ENCODE peak calls at places on chromosomes 1 and 21, in eight cellular contexts. N is RWPE1, Q is fibroblast of pulmonary artery, U is fibroblast of mammary gland, J is nephron progenitor cell, R is HCT116, Z is breast epithelium, P is thyroid gland. F is an unnamed sample.

GRCh38 chr1:19009882-19010321 is 53.4 kb upstream of the IFFO2 start:
- DNase-seq in N (peak), Q (peak), U (peak), J (peak), R (peak), Z (no peak), P (no peak), F (no peak)

GRCh38 chr1:41387667-41388091 is 26.4 kb downstream of the FOXO6 start:
- DNase-seq in N (peak), Q (peak), U (peak), J (peak), R (no peak), Z (peak), P (peak), F (no peak)

GRCh38 chr1:171220551-171221175 is 27.6 kb upstream of the FMO1 start:
- DNase-seq in N (no peak), Q (peak), U (peak), J (peak), R (no peak), Z (no peak), P (no peak), F (no peak)

GRCh38 chr1:185050823-185051451 is 5.6 kb downstream of the RNF2 start:
- DNase-seq in N (no peak), Q (peak), U (peak), J (no peak), R (no peak), Z (no peak), P (no peak), F (no peak)

GRCh38 chr1:164601399-164602141 is 42.6 kb downstream of the PBX1 start:
- DNase-seq in N (no peak), Q (no peak), U (no peak), J (no peak), R (no peak), Z (no peak), P (no peak), F (no peak)

GRCh38 chr1:88892146-88892877 is 945 bp upstream of the GTF2B start:
- DNase-seq in N (no peak), Q (peak), U (peak), J (no peak), R (peak), Z (no peak), P (no peak), F (peak)

GRCh38 chr1:231059566-231060193 is 19.6 kb upstream of the FAM89A start:
- DNase-seq in N (peak), Q (no peak), U (no peak), J (no peak), R (no peak), Z (no peak), P (no peak), F (no peak)

GRCh38 chr1:68313736-68314594 is 81.6 kb upstream of the WLS start:
- DNase-seq in N (no peak), Q (no peak), U (no peak), J (no peak), R (no peak), Z (no peak), P (no peak), F (no peak)

GRCh38 chr1:119294728-119295127 is 73.9 kb upstream of the HAO2 start:
- DNase-seq in N (no peak), Q (no peak), U (no peak), J (no peak), R (no peak), Z (no peak), P (no peak), F (no peak)

GRCh38 chr1:53341961-53342707 is 14.3 kb upstream of the LRP8 start:
- DNase-seq in N (no peak), Q (no peak), U (no peak), J (no peak), R (no peak), Z (peak), P (no peak), F (no peak)

GRCh38 chr1:82510431-82510830 is 709.7 kb downstream of the ADGRL2 start:
- DNase-seq in N (no peak), Q (no peak), U (no peak), J (no peak), R (no peak), Z (no peak), P (no peak), F (no peak)

GRCh38 chr1:42312576-42313212 is 22.3 kb downstream of the FOXJ3 start:
- DNase-seq in N (no peak), Q (no peak), U (no peak), J (no peak), R (no peak), Z (no peak), P (peak), F (no peak)

GRCh38 chr1:183702087-183702812 is 49.1 kb upstream of the APOBEC4 start:
- DNase-seq in N (peak), Q (peak), U (peak), J (no peak), R (no peak), Z (no peak), P (no peak), F (no peak)

GRCh38 chr1:38578444-38578951 is 281.1 kb downstream of the RRAGC start:
- DNase-seq in N (no peak), Q (no peak), U (no peak), J (peak), R (no peak), Z (no peak), P (no peak), F (peak)

GRCh38 chr1:212162635-212163034 is 122.6 kb upstream of the PPP2R5A start:
- DNase-seq in N (no peak), Q (peak), U (peak), J (no peak), R (no peak), Z (peak), P (peak), F (peak)

GRCh38 chr1:53734650-53735211 is 4.2 kb downstream of the GLIS1 start:
- DNase-seq in N (no peak), Q (peak), U (peak), J (peak), R (no peak), Z (no peak), P (no peak), F (no peak)

GRCh38 chr21:38280446-38280845 is 23.7 kb downstream of the KCNJ15 start:
- DNase-seq in N (no peak), Q (no peak), U (peak), J (no peak), R (no peak), Z (no peak), P (no peak), F (no peak)

GRCh38 chr1:89523597-89524368 is 846 bp upstream of the LRRC8B start:
- DNase-seq in N (peak), Q (no peak), U (peak), J (peak), R (peak), Z (peak), P (peak), F (peak)

GRCh38 chr1:27993241-27993640 is 33.5 kb downstream of the XKR8 start:
- DNase-seq in N (no peak), Q (peak), U (no peak), J (no peak), R (no peak), Z (no peak), P (no peak), F (peak)

GRCh38 chr1:25654109-25654660 is 37.6 kb downstream of the MAN1C1 start:
- DNase-seq in N (no peak), Q (no peak), U (no peak), J (no peak), R (no peak), Z (no peak), P (no peak), F (no peak)

GRCh38 chr1:203331224-203331623 is 19.7 kb downstream of the FMOD start:
- DNase-seq in N (no peak), Q (no peak), U (no peak), J (no peak), R (no peak), Z (no peak), P (no peak), F (no peak)

GRCh38 chr1:37509181-37509580 is 5.4 kb downstream of the MEAF6 start:
- DNase-seq in N (no peak), Q (peak), U (peak), J (no peak), R (no peak), Z (no peak), P (no peak), F (no peak)
- TF ChIP-seq CTCF in N (peak), Q (peak), U (peak), J (no peak), R (no peak), Z (no peak), P (no peak), F (no peak)

GRCh38 chr1:206979379-206980043 is 9.3 kb upstream of the FCAMR start:
- DNase-seq in N (peak), Q (peak), U (peak), J (no peak), R (peak), Z (no peak), P (no peak), F (no peak)
- TF ChIP-seq CTCF in N (peak), Q (peak), U (peak), J (peak), R (peak), Z (peak), P (peak), F (peak)

DNA sequence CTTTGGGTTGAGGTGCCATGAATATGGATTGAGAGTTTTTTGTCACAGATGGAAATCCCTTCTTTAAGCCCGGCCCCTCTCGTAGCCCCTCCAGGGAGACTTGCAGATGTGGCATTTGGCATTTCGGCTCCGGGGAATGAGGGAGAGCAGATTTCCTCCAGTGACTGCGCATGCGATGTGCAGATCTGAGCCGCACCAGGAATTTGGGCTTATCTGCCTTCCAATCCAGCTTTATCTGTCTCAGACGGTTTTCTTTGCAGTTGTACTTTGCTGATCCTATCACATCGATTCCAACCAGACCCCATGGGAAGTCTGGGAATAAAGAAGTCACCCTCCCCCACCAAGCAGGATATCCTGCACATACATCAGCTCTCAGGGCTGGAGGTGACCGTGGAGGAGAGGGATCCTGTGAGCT is 11.7 kb downstream of the KIF26B start:
- DNase-seq in N (no peak), Q (peak), U (no peak), J (no peak), R (no peak), Z (no peak), P (peak), F (no peak)
- TF ChIP-seq CTCF in N (no peak), Q (no peak), U (no peak), J (no peak), R (no peak), Z (no peak), P (no peak), F (no peak)

GRCh38 chr1:47931395-47931794 is 65.8 kb downstream of the TRABD2B start:
- DNase-seq in N (no peak), Q (no peak), U (no peak), J (no peak), R (peak), Z (no peak), P (peak), F (peak)
- TF ChIP-seq CTCF in N (no peak), Q (no peak), U (no peak), J (no peak), R (peak), Z (peak), P (no peak), F (no peak)

GRCh38 chr1:93844262-93845045 is 34.6 kb downstream of the DNTTIP2 start:
- DNase-seq in N (peak), Q (peak), U (peak), J (peak), R (peak), Z (no peak), P (peak), F (peak)
- TF ChIP-seq CTCF in N (peak), Q (peak), U (peak), J (peak), R (peak), Z (peak), P (peak), F (peak)

GRCh38 chr21:45507523-45507875 is 34.7 kb downstream of the SLC19A1 start:
- DNase-seq in N (no peak), Q (no peak), U (no peak), J (peak), R (no peak), Z (no peak), P (no peak), F (no peak)
- TF ChIP-seq CTCF in N (no peak), Q (no peak), U (no peak), J (no peak), R (no peak), Z (no peak), P (no peak), F (no peak)

GRCh38 chr1:234842726-234843641 is 233.0 kb upstream of the IRF2BP2 start:
- DNase-seq in N (no peak), Q (no peak), U (no peak), J (no peak), R (no peak), Z (no peak), P (no peak), F (peak)
- TF ChIP-seq CTCF in N (no peak), Q (no peak), U (no peak), J (no peak), R (no peak), Z (no peak), P (no peak), F (no peak)

GRCh38 chr21:34362670-34363069 is 1.1 kb upstream of the KCNE2 start:
- DNase-seq in N (no peak), Q (no peak), U (no peak), J (no peak), R (no peak), Z (no peak), P (no peak), F (no peak)

GRCh38 chr21:34358866-34359265 is 4.9 kb upstream of the KCNE2 start:
- DNase-seq in N (no peak), Q (no peak), U (no peak), J (no peak), R (no peak), Z (no peak), P (no peak), F (no peak)

GRCh38 chr21:34357889-34358288 is 5.9 kb upstream of the KCNE2 start:
- DNase-seq in N (no peak), Q (no peak), U (no peak), J (no peak), R (no peak), Z (no peak), P (no peak), F (no peak)

GRCh38 chr21:34362136-34362444 is 1.7 kb upstream of the KCNE2 start:
- DNase-seq in N (no peak), Q (no peak), U (no peak), J (no peak), R (no peak), Z (no peak), P (no peak), F (no peak)

DNA sequence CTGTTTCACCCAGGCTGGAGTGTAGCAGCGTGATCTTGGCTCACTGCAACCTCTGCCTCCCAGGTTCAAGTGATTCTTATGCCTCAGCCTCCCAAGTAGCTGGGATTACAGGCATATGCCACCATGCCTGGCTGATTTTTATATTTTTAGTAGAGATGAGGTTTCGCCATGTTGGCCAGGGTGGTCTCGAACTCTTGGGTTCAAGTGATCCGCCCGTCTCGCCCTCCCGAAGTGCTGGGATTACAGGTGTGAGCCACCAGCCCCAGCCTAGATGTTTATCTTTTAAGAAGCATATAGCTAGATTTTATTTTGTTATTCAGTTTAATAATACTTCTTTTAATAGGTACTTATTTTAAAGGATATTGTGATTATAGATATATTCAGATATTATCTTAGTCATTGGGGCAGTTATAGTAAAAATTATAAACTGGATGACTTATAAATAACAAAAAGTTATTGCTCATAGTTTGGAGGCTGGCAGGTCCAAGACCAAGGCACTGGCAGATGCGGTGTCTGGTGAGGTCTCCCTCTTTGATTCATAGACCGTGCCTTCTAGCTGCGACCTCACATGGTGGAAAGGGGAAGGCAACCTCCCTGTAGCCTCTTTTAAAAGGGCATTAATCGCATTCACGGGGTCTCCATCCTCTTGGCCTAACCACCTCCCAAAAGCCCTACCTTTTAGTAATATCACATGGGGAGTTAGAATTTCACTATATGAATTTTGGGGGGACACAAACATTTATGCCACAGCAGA is 3.1 kb upstream of the KCNE2 start:
- DNase-seq in N (no peak), Q (no peak), U (no peak), J (no peak), R (no peak), Z (no peak), P (no peak), F (no peak)
- TF ChIP-seq CTCF in N (no peak), Q (no peak), U (no peak), J (no peak), R (no peak), Z (no peak), P (no peak), F (no peak)

F was measured in activated CD8-positive, alpha-beta T cell treated with anti-CD3 and anti-CD28 coated beads for 36 hours.